ENCODE peak calls at places on chromosome 14, in seven cellular contexts. One of them, this sample, is unnamed.

GRCh38 chr14:20436363-20436755 is 393 bp upstream of the KLHL33 start:
- DNase-seq in heart right ventricle: no peak
- DNase-seq in amniotic stem cell: no peak
- DNase-seq in AG09319: no peak
- DNase-seq in cardiac muscle cell: peak
- DNase-seq in stimulated activated CD4-positive, alpha-beta T cell treated with anti-CD3 and anti-CD28 coated beads, Interleukin-15, amount 100 ng/mL, for 1 hour: no peak
- DNase-seq in colonic mucosa: no peak
- DNase-seq in this sample: peak

GRCh38 chr14:101927859-101928258 is 36.5 kb upstream of the DYNC1H1 start:
- DNase-seq in heart right ventricle: peak
- DNase-seq in amniotic stem cell: peak
- DNase-seq in AG09319: peak
- DNase-seq in cardiac muscle cell: peak
- DNase-seq in stimulated activated CD4-positive, alpha-beta T cell treated with anti-CD3 and anti-CD28 coated beads, Interleukin-15, amount 100 ng/mL, for 1 hour: no peak
- DNase-seq in colonic mucosa: peak
- DNase-seq in this sample: peak

GRCh38 chr14:100375273-100375962 is 52.3 kb downstream of the SLC25A47 start:
- DNase-seq in heart right ventricle: peak
- DNase-seq in amniotic stem cell: peak
- DNase-seq in AG09319: peak
- DNase-seq in cardiac muscle cell: peak
- DNase-seq in stimulated activated CD4-positive, alpha-beta T cell treated with anti-CD3 and anti-CD28 coated beads, Interleukin-15, amount 100 ng/mL, for 1 hour: peak
- DNase-seq in colonic mucosa: peak
- DNase-seq in this sample: peak

GRCh38 chr14:72024043-72024407 is 91.8 kb downstream of the RGS6 start:
- DNase-seq in heart right ventricle: peak
- DNase-seq in amniotic stem cell: no peak
- DNase-seq in AG09319: no peak
- DNase-seq in cardiac muscle cell: peak
- DNase-seq in stimulated activated CD4-positive, alpha-beta T cell treated with anti-CD3 and anti-CD28 coated beads, Interleukin-15, amount 100 ng/mL, for 1 hour: no peak
- DNase-seq in colonic mucosa: peak
- DNase-seq in this sample: no peak

GRCh38 chr14:92397839-92398564 is 75.0 kb downstream of the SLC24A4 start:
- DNase-seq in heart right ventricle: no peak
- DNase-seq in amniotic stem cell: no peak
- DNase-seq in AG09319: no peak
- DNase-seq in cardiac muscle cell: no peak
- DNase-seq in stimulated activated CD4-positive, alpha-beta T cell treated with anti-CD3 and anti-CD28 coated beads, Interleukin-15, amount 100 ng/mL, for 1 hour: no peak
- DNase-seq in colonic mucosa: no peak
- DNase-seq in this sample: no peak

GRCh38 chr14:23209651-23210423 is 26.4 kb upstream of the SLC7A8 start:
- DNase-seq in heart right ventricle: no peak
- DNase-seq in amniotic stem cell: no peak
- DNase-seq in AG09319: no peak
- DNase-seq in cardiac muscle cell: no peak
- DNase-seq in stimulated activated CD4-positive, alpha-beta T cell treated with anti-CD3 and anti-CD28 coated beads, Interleukin-15, amount 100 ng/mL, for 1 hour: no peak
- DNase-seq in colonic mucosa: no peak
- DNase-seq in this sample: no peak

GRCh38 chr14:69571879-69572633 is 2.6 kb downstream of the CCDC177 start:
- DNase-seq in heart right ventricle: no peak
- DNase-seq in amniotic stem cell: no peak
- DNase-seq in AG09319: no peak
- DNase-seq in cardiac muscle cell: peak
- DNase-seq in stimulated activated CD4-positive, alpha-beta T cell treated with anti-CD3 and anti-CD28 coated beads, Interleukin-15, amount 100 ng/mL, for 1 hour: peak
- DNase-seq in colonic mucosa: no peak
- DNase-seq in this sample: no peak

GRCh38 chr14:103404920-103405319 is 19.7 kb downstream of the MARK3 start:
- DNase-seq in heart right ventricle: peak
- DNase-seq in amniotic stem cell: no peak
- DNase-seq in AG09319: no peak
- DNase-seq in cardiac muscle cell: peak
- DNase-seq in stimulated activated CD4-positive, alpha-beta T cell treated with anti-CD3 and anti-CD28 coated beads, Interleukin-15, amount 100 ng/mL, for 1 hour: no peak
- DNase-seq in colonic mucosa: no peak
- DNase-seq in this sample: no peak

GRCh38 chr14:101062065-101062450 is 158.5 kb upstream of the RTL1 start:
- DNase-seq in heart right ventricle: no peak
- DNase-seq in amniotic stem cell: no peak
- DNase-seq in AG09319: no peak
- DNase-seq in cardiac muscle cell: no peak
- DNase-seq in stimulated activated CD4-positive, alpha-beta T cell treated with anti-CD3 and anti-CD28 coated beads, Interleukin-15, amount 100 ng/mL, for 1 hour: no peak
- DNase-seq in colonic mucosa: no peak
- DNase-seq in this sample: no peak

GRCh38 chr14:55122441-55122986 is 6.5 kb upstream of the LGALS3 start:
- DNase-seq in heart right ventricle: peak
- DNase-seq in amniotic stem cell: no peak
- DNase-seq in AG09319: no peak
- DNase-seq in cardiac muscle cell: peak
- DNase-seq in stimulated activated CD4-positive, alpha-beta T cell treated with anti-CD3 and anti-CD28 coated beads, Interleukin-15, amount 100 ng/mL, for 1 hour: no peak
- DNase-seq in colonic mucosa: peak
- DNase-seq in this sample: no peak

GRCh38 chr14:69617796-69618195 is 6.4 kb downstream of the SUSD6 start:
- DNase-seq in heart right ventricle: no peak
- DNase-seq in amniotic stem cell: no peak
- DNase-seq in AG09319: no peak
- DNase-seq in cardiac muscle cell: no peak
- DNase-seq in stimulated activated CD4-positive, alpha-beta T cell treated with anti-CD3 and anti-CD28 coated beads, Interleukin-15, amount 100 ng/mL, for 1 hour: no peak
- DNase-seq in colonic mucosa: no peak
- DNase-seq in this sample: no peak

GRCh38 chr14:24360281-24360680 is 7.7 kb upstream of the NFATC4 start:
- DNase-seq in heart right ventricle: no peak
- DNase-seq in amniotic stem cell: no peak
- DNase-seq in AG09319: no peak
- DNase-seq in cardiac muscle cell: no peak
- DNase-seq in stimulated activated CD4-positive, alpha-beta T cell treated with anti-CD3 and anti-CD28 coated beads, Interleukin-15, amount 100 ng/mL, for 1 hour: no peak
- DNase-seq in colonic mucosa: no peak
- DNase-seq in this sample: no peak

GRCh38 chr14:93946104-93946503 is 19.0 kb downstream of the FAM181A start:
- DNase-seq in heart right ventricle: no peak
- DNase-seq in amniotic stem cell: no peak
- DNase-seq in AG09319: no peak
- DNase-seq in cardiac muscle cell: peak
- DNase-seq in stimulated activated CD4-positive, alpha-beta T cell treated with anti-CD3 and anti-CD28 coated beads, Interleukin-15, amount 100 ng/mL, for 1 hour: no peak
- DNase-seq in colonic mucosa: no peak
- DNase-seq in this sample: no peak

GRCh38 chr14:50475460-50475859 is 56.9 kb downstream of the MAP4K5 start:
- DNase-seq in heart right ventricle: no peak
- DNase-seq in amniotic stem cell: no peak
- DNase-seq in AG09319: no peak
- DNase-seq in cardiac muscle cell: no peak
- DNase-seq in stimulated activated CD4-positive, alpha-beta T cell treated with anti-CD3 and anti-CD28 coated beads, Interleukin-15, amount 100 ng/mL, for 1 hour: no peak
- DNase-seq in colonic mucosa: no peak
- DNase-seq in this sample: no peak

GRCh38 chr14:88871429-88871828 is 47.0 kb downstream of the TTC8 start:
- DNase-seq in heart right ventricle: no peak
- DNase-seq in amniotic stem cell: no peak
- DNase-seq in AG09319: no peak
- DNase-seq in cardiac muscle cell: no peak
- DNase-seq in stimulated activated CD4-positive, alpha-beta T cell treated with anti-CD3 and anti-CD28 coated beads, Interleukin-15, amount 100 ng/mL, for 1 hour: no peak
- DNase-seq in colonic mucosa: no peak
- DNase-seq in this sample: no peak

GRCh38 chr14:65222434-65222833 is 120.1 kb upstream of the MAX start:
- DNase-seq in heart right ventricle: peak
- DNase-seq in amniotic stem cell: peak
- DNase-seq in AG09319: peak
- DNase-seq in cardiac muscle cell: peak
- DNase-seq in stimulated activated CD4-positive, alpha-beta T cell treated with anti-CD3 and anti-CD28 coated beads, Interleukin-15, amount 100 ng/mL, for 1 hour: peak
- DNase-seq in colonic mucosa: peak
- DNase-seq in this sample: no peak

GRCh38 chr14:104224516-104225281 is 86.3 kb downstream of the KIF26A start:
- DNase-seq in heart right ventricle: no peak
- DNase-seq in amniotic stem cell: no peak
- DNase-seq in AG09319: no peak
- DNase-seq in cardiac muscle cell: no peak
- DNase-seq in stimulated activated CD4-positive, alpha-beta T cell treated with anti-CD3 and anti-CD28 coated beads, Interleukin-15, amount 100 ng/mL, for 1 hour: no peak
- DNase-seq in colonic mucosa: peak
- DNase-seq in this sample: no peak

GRCh38 chr14:63737582-63738006 is 9.7 kb upstream of the SGPP1 start:
- DNase-seq in heart right ventricle: no peak
- DNase-seq in amniotic stem cell: no peak
- DNase-seq in AG09319: no peak
- DNase-seq in cardiac muscle cell: no peak
- DNase-seq in stimulated activated CD4-positive, alpha-beta T cell treated with anti-CD3 and anti-CD28 coated beads, Interleukin-15, amount 100 ng/mL, for 1 hour: no peak
- DNase-seq in colonic mucosa: no peak
- DNase-seq in this sample: no peak

GRCh38 chr14:100065161-100065871 is at the start of gene EVL:
- DNase-seq in heart right ventricle: no peak
- DNase-seq in amniotic stem cell: no peak
- DNase-seq in AG09319: no peak
- DNase-seq in cardiac muscle cell: no peak
- DNase-seq in stimulated activated CD4-positive, alpha-beta T cell treated with anti-CD3 and anti-CD28 coated beads, Interleukin-15, amount 100 ng/mL, for 1 hour: peak
- DNase-seq in colonic mucosa: no peak
- DNase-seq in this sample: no peak

GRCh38 chr14:89836830-89837469 is 117.6 kb downstream of the EFCAB11 start:
- DNase-seq in heart right ventricle: no peak
- DNase-seq in amniotic stem cell: no peak
- DNase-seq in AG09319: no peak
- DNase-seq in cardiac muscle cell: no peak
- DNase-seq in stimulated activated CD4-positive, alpha-beta T cell treated with anti-CD3 and anti-CD28 coated beads, Interleukin-15, amount 100 ng/mL, for 1 hour: no peak
- DNase-seq in colonic mucosa: no peak
- DNase-seq in this sample: no peak

GRCh38 chr14:95258156-95258555 is 61.6 kb downstream of the CLMN start:
- DNase-seq in heart right ventricle: no peak
- DNase-seq in amniotic stem cell: no peak
- DNase-seq in AG09319: no peak
- DNase-seq in cardiac muscle cell: no peak
- DNase-seq in stimulated activated CD4-positive, alpha-beta T cell treated with anti-CD3 and anti-CD28 coated beads, Interleukin-15, amount 100 ng/mL, for 1 hour: no peak
- DNase-seq in colonic mucosa: no peak
- DNase-seq in this sample: no peak

GRCh38 chr14:96956464-96957239 is 159.5 kb downstream of the VRK1 start:
- DNase-seq in heart right ventricle: no peak
- DNase-seq in amniotic stem cell: no peak
- DNase-seq in AG09319: no peak
- DNase-seq in cardiac muscle cell: no peak
- DNase-seq in stimulated activated CD4-positive, alpha-beta T cell treated with anti-CD3 and anti-CD28 coated beads, Interleukin-15, amount 100 ng/mL, for 1 hour: no peak
- DNase-seq in colonic mucosa: no peak
- DNase-seq in this sample: no peak

GRCh38 chr14:93715279-93715927 is 72.9 kb downstream of the PRIMA1 start:
- DNase-seq in heart right ventricle: no peak
- DNase-seq in amniotic stem cell: no peak
- DNase-seq in AG09319: no peak
- DNase-seq in cardiac muscle cell: no peak
- DNase-seq in stimulated activated CD4-positive, alpha-beta T cell treated with anti-CD3 and anti-CD28 coated beads, Interleukin-15, amount 100 ng/mL, for 1 hour: no peak
- DNase-seq in colonic mucosa: peak
- DNase-seq in this sample: no peak

GRCh38 chr14:92490239-92490959 is 23.2 kb upstream of the RIN3 start:
- DNase-seq in heart right ventricle: peak
- DNase-seq in amniotic stem cell: no peak
- DNase-seq in AG09319: no peak
- DNase-seq in cardiac muscle cell: no peak
- DNase-seq in stimulated activated CD4-positive, alpha-beta T cell treated with anti-CD3 and anti-CD28 coated beads, Interleukin-15, amount 100 ng/mL, for 1 hour: no peak
- DNase-seq in colonic mucosa: peak
- DNase-seq in this sample: no peak

GRCh38 chr14:61832783-61833182 is 70.6 kb downstream of the SNAPC1 start:
- DNase-seq in heart right ventricle: no peak
- DNase-seq in amniotic stem cell: no peak
- DNase-seq in AG09319: no peak
- DNase-seq in cardiac muscle cell: no peak
- DNase-seq in stimulated activated CD4-positive, alpha-beta T cell treated with anti-CD3 and anti-CD28 coated beads, Interleukin-15, amount 100 ng/mL, for 1 hour: no peak
- DNase-seq in colonic mucosa: no peak
- DNase-seq in this sample: no peak

GRCh38 chr14:62103497-62103896 is 341.3 kb downstream of the SNAPC1 start:
- DNase-seq in heart right ventricle: no peak
- DNase-seq in amniotic stem cell: no peak
- DNase-seq in AG09319: no peak
- DNase-seq in cardiac muscle cell: no peak
- DNase-seq in stimulated activated CD4-positive, alpha-beta T cell treated with anti-CD3 and anti-CD28 coated beads, Interleukin-15, amount 100 ng/mL, for 1 hour: no peak
- DNase-seq in colonic mucosa: no peak
- DNase-seq in this sample: no peak

GRCh38 chr14:95255487-95255886 is 64.2 kb downstream of the CLMN start:
- DNase-seq in heart right ventricle: peak
- DNase-seq in amniotic stem cell: no peak
- DNase-seq in AG09319: no peak
- DNase-seq in cardiac muscle cell: peak
- DNase-seq in stimulated activated CD4-positive, alpha-beta T cell treated with anti-CD3 and anti-CD28 coated beads, Interleukin-15, amount 100 ng/mL, for 1 hour: no peak
- DNase-seq in colonic mucosa: peak
- DNase-seq in this sample: no peak

GRCh38 chr14:50025776-50026175 is 90.6 kb downstream of the VCPKMT start:
- DNase-seq in heart right ventricle: no peak
- DNase-seq in amniotic stem cell: no peak
- DNase-seq in AG09319: no peak
- DNase-seq in cardiac muscle cell: no peak
- DNase-seq in stimulated activated CD4-positive, alpha-beta T cell treated with anti-CD3 and anti-CD28 coated beads, Interleukin-15, amount 100 ng/mL, for 1 hour: no peak
- DNase-seq in colonic mucosa: no peak
- DNase-seq in this sample: no peak

GRCh38 chr14:68557648-68558047 is 235.2 kb downstream of the ZFP36L1 start:
- DNase-seq in heart right ventricle: no peak
- DNase-seq in amniotic stem cell: no peak
- DNase-seq in AG09319: no peak
- DNase-seq in cardiac muscle cell: no peak
- DNase-seq in stimulated activated CD4-positive, alpha-beta T cell treated with anti-CD3 and anti-CD28 coated beads, Interleukin-15, amount 100 ng/mL, for 1 hour: no peak
- DNase-seq in colonic mucosa: no peak
- DNase-seq in this sample: no peak

GRCh38 chr14:101962503-101962874 is 1.9 kb upstream of the DYNC1H1 start:
- DNase-seq in heart right ventricle: peak
- DNase-seq in amniotic stem cell: peak
- DNase-seq in AG09319: peak
- DNase-seq in cardiac muscle cell: peak
- DNase-seq in stimulated activated CD4-positive, alpha-beta T cell treated with anti-CD3 and anti-CD28 coated beads, Interleukin-15, amount 100 ng/mL, for 1 hour: no peak
- DNase-seq in colonic mucosa: peak
- DNase-seq in this sample: no peak

GRCh38 chr14:92493492-92493891 is 20.1 kb upstream of the RIN3 start:
- DNase-seq in heart right ventricle: peak
- DNase-seq in amniotic stem cell: no peak
- DNase-seq in AG09319: no peak
- DNase-seq in cardiac muscle cell: no peak
- DNase-seq in stimulated activated CD4-positive, alpha-beta T cell treated with anti-CD3 and anti-CD28 coated beads, Interleukin-15, amount 100 ng/mL, for 1 hour: no peak
- DNase-seq in colonic mucosa: peak
- DNase-seq in this sample: no peak

GRCh38 chr14:33799705-33800269 is 151.1 kb downstream of the EGLN3 start:
- DNase-seq in heart right ventricle: no peak
- DNase-seq in amniotic stem cell: no peak
- DNase-seq in AG09319: no peak
- DNase-seq in cardiac muscle cell: peak
- DNase-seq in stimulated activated CD4-positive, alpha-beta T cell treated with anti-CD3 and anti-CD28 coated beads, Interleukin-15, amount 100 ng/mL, for 1 hour: no peak
- DNase-seq in colonic mucosa: no peak
- DNase-seq in this sample: no peak

GRCh38 chr14:24809147-24809546 is 175.2 kb upstream of the GZMB start:
- DNase-seq in heart right ventricle: no peak
- DNase-seq in amniotic stem cell: no peak
- DNase-seq in AG09319: no peak
- DNase-seq in cardiac muscle cell: no peak
- DNase-seq in stimulated activated CD4-positive, alpha-beta T cell treated with anti-CD3 and anti-CD28 coated beads, Interleukin-15, amount 100 ng/mL, for 1 hour: no peak
- DNase-seq in colonic mucosa: no peak
- DNase-seq in this sample: no peak

GRCh38 chr14:89750206-89750867 is 204.2 kb downstream of the EFCAB11 start:
- DNase-seq in heart right ventricle: no peak
- DNase-seq in amniotic stem cell: no peak
- DNase-seq in AG09319: no peak
- DNase-seq in cardiac muscle cell: peak
- DNase-seq in stimulated activated CD4-positive, alpha-beta T cell treated with anti-CD3 and anti-CD28 coated beads, Interleukin-15, amount 100 ng/mL, for 1 hour: no peak
- DNase-seq in colonic mucosa: no peak
- DNase-seq in this sample: no peak

GRCh38 chr14:53807580-53807979 is 149.0 kb downstream of the BMP4 start:
- DNase-seq in heart right ventricle: peak
- DNase-seq in amniotic stem cell: no peak
- DNase-seq in AG09319: no peak
- DNase-seq in cardiac muscle cell: peak
- DNase-seq in stimulated activated CD4-positive, alpha-beta T cell treated with anti-CD3 and anti-CD28 coated beads, Interleukin-15, amount 100 ng/mL, for 1 hour: no peak
- DNase-seq in colonic mucosa: no peak
- DNase-seq in this sample: no peak

GRCh38 chr14:56821807-56822615 is 11.7 kb upstream of the OTX2 start:
- DNase-seq in heart right ventricle: no peak
- DNase-seq in amniotic stem cell: no peak
- DNase-seq in AG09319: no peak
- DNase-seq in cardiac muscle cell: no peak
- DNase-seq in stimulated activated CD4-positive, alpha-beta T cell treated with anti-CD3 and anti-CD28 coated beads, Interleukin-15, amount 100 ng/mL, for 1 hour: no peak
- DNase-seq in colonic mucosa: no peak
- DNase-seq in this sample: no peak

GRCh38 chr14:59582161-59582560 is 5.5 kb upstream of the CCDC175 start:
- DNase-seq in heart right ventricle: no peak
- DNase-seq in amniotic stem cell: no peak
- DNase-seq in AG09319: no peak
- DNase-seq in cardiac muscle cell: no peak
- DNase-seq in stimulated activated CD4-positive, alpha-beta T cell treated with anti-CD3 and anti-CD28 coated beads, Interleukin-15, amount 100 ng/mL, for 1 hour: no peak
- DNase-seq in colonic mucosa: no peak
- DNase-seq in this sample: no peak

GRCh38 chr14:58770501-58770982 is 132.8 kb downstream of the DACT1 start:
- DNase-seq in heart right ventricle: no peak
- DNase-seq in amniotic stem cell: no peak
- DNase-seq in AG09319: no peak
- DNase-seq in cardiac muscle cell: no peak
- DNase-seq in stimulated activated CD4-positive, alpha-beta T cell treated with anti-CD3 and anti-CD28 coated beads, Interleukin-15, amount 100 ng/mL, for 1 hour: no peak
- DNase-seq in colonic mucosa: peak
- DNase-seq in this sample: no peak

This sample was measured in BJ.